ENCODE peak calls at places on chromosomes 7 and 10, in four cellular contexts. Z is IMR-90, K is K562, C is keratinocyte. E is an unnamed sample. For H3K9me1 and H3K4me1, the result is how much of the 10 kb centered on the place peaks cover.

GRCh38 chr7:128112781-128113221 is 81.6 kb upstream of the LRRC4 start:
- DNase-seq in Z (no peak), C (no peak), K (no peak), E (no peak)

GRCh38 chr10:24463683-24464426 is 254.9 kb downstream of the KIAA1217 start:
- DNase-seq in C (peak), Z (peak), K (no peak), E (peak)

GRCh38 chr7:544528-545221 is 25.0 kb upstream of the PDGFA start:
- DNase-seq in C (no peak), K (no peak), Z (no peak), E (no peak)

GRCh38 chr7:47292832-47293309 is 289.0 kb downstream of the TNS3 start:
- DNase-seq in C (no peak), Z (peak), K (no peak), E (no peak)

GRCh38 chr7:81499262-81500116 is 270.4 kb downstream of the HGF start:
- DNase-seq in C (no peak), Z (peak), K (peak), E (peak)

GRCh38 chr10:117364121-117364960 is 10.9 kb downstream of the PDZD8 start:
- DNase-seq in K (no peak), C (no peak), Z (peak), E (peak)

GRCh38 chr7:27115161-27116018 is 12.9 kb upstream of the HOXA2 start:
- DNase-seq in C (no peak), Z (peak), K (no peak), E (peak)

GRCh38 chr7:16136896-16137295 is 284.4 kb downstream of the CRPPA start:
- DNase-seq in C (no peak), Z (no peak), K (no peak), E (no peak)

GRCh38 chr10:127148066-127148932 is 48.1 kb downstream of the INSYN2A start:
- DNase-seq in C (peak), K (no peak), Z (peak), E (peak)

GRCh38 chr10:52216852-52217251 is 97.2 kb upstream of the DKK1 start:
- DNase-seq in Z (peak), C (no peak), K (no peak), E (peak)

GRCh38 chr10:75159519-75159918 is 48.1 kb downstream of the SAMD8 start:
- DNase-seq in K (no peak), Z (peak), C (no peak), E (no peak)

GRCh38 chr10:24469993-24470392 is 253.7 kb downstream of the ARHGAP21 start:
- DNase-seq in Z (no peak), K (no peak), C (no peak), E (no peak)

GRCh38 chr7:4052126-4052525 is 630.0 kb upstream of the FOXK1 start:
- DNase-seq in C (no peak), K (no peak), Z (no peak), E (no peak)

GRCh38 chr7:159128767-159129166 is 15.9 kb downstream of the VIPR2 start:
- DNase-seq in K (no peak), C (no peak), Z (no peak), E (no peak)

DNA sequence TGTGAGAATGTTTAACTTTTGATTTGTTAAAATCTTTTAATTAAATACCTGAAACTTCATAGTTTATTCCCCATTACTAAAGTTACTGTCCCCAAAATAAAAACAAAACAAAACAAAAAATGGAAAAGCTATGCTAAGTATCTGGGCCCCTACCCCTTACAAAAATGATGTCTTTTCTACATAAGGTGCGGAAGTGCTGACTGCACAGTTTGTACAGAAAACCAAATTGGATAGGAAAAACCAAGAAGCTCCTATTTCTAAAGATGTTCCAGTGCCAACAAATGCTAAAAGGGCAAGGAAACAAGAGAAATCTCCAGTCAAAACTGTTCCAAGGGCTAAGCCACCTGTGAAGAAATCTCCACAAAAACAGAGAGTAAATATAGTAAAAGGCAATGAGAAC is 50.5 kb downstream of the TASOR2 start:
- DNase-seq in Z (no peak), C (no peak), K (no peak), E (no peak)
- H3K9me1 ChIP-seq in Z (under half), C (under half), K (under half), E (under half)

GRCh38 chr7:2522780-2523433 is 3.3 kb downstream of the LFNG start:
- DNase-seq in C (peak), K (no peak), Z (no peak), E (no peak)

GRCh38 chr7:2523461-2523905 is 3.9 kb downstream of the LFNG start:
- DNase-seq in C (no peak), K (no peak), Z (no peak), E (no peak)

GRCh38 chr7:2525161-2525930 is 5.8 kb downstream of the LFNG start:
- DNase-seq in K (no peak), C (no peak), Z (no peak), E (no peak)

GRCh38 chr7:2524808-2525140 is 5.2 kb downstream of the LFNG start:
- DNase-seq in Z (no peak), C (no peak), K (no peak), E (no peak)

DNA sequence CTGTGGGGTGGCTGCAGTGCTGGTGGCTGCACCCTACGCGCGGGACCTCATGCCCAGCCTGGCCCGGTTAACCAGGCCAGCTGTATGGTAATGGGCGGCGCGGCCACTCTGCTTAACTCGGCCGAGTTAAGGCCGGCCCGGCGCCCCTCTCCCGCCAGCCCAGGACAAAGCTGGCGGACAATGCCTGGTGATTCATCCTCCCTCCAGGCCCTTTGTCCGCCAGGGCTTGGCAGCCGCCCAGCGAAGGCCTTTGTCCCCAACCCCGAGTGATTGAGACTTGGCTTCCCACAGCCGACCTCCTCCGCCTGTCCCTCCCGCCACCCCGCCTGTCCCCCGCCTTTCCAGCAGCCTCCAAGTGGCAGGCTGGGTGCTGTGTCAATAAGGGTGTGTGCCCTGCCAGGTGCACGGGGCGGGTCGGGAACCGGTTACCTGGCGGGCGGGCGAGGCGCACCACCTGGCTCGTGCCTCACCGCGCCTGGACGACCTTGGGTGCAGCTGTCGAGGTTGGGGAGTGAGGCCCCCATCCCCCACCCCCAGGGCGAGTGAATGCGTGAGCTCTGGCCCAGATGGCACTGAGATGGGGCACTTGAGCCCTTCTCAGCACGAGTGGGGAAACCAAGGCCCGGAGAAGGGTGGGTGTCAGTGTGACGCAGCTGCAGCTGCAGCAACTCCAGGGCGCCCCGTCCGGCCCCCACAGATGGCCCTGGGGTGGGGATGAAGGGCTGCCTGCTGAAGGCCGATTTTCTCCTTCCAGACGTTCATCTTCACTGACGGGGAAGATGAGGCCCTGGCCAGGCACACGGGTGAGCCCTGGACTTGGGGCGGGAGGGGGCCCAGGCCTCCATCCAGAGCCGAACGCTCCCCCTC is 4.6 kb downstream of the LFNG start:
- DNase-seq in Z (peak), C (no peak), K (peak), E (peak)
- H3K4me1 ChIP-seq in Z (under half), C (half or more), K (under half), E (under half)

GRCh38 chr7:151631968-151632749 is 112.5 kb upstream of the RHEB start:
- DNase-seq in Z (peak), C (no peak), K (peak), E (peak)

GRCh38 chr7:151631149-151631967 is 111.7 kb upstream of the RHEB start:
- DNase-seq in Z (no peak), K (no peak), C (no peak), E (peak)

GRCh38 chr7:151634643-151635042 is 114.9 kb upstream of the RHEB start:
- DNase-seq in Z (no peak), C (no peak), K (no peak), E (no peak)

GRCh38 chr7:151633516-151633812 is 113.8 kb upstream of the RHEB start:
- DNase-seq in C (no peak), K (no peak), Z (no peak), E (no peak)

GRCh38 chr7:151632750-151633515 is 113.2 kb upstream of the RHEB start:
- DNase-seq in Z (peak), C (no peak), K (peak), E (peak)
- H3K9me1 ChIP-seq in Z (under half), C (under half), K (under half), E (under half)

GRCh38 chr10:111525696-111526095 is 448.9 kb downstream of the ADRA2A start:
- DNase-seq in C (no peak), Z (no peak), K (no peak), E (no peak)

GRCh38 chr10:111523016-111523415 is 446.2 kb downstream of the ADRA2A start:
- DNase-seq in K (no peak), Z (no peak), C (no peak), E (no peak)

GRCh38 chr10:111524134-111524533 is 447.3 kb downstream of the ADRA2A start:
- DNase-seq in C (no peak), Z (no peak), K (no peak), E (no peak)

GRCh38 chr10:111522551-111522950 is 445.7 kb downstream of the ADRA2A start:
- DNase-seq in C (no peak), K (no peak), Z (no peak), E (no peak)

DNA sequence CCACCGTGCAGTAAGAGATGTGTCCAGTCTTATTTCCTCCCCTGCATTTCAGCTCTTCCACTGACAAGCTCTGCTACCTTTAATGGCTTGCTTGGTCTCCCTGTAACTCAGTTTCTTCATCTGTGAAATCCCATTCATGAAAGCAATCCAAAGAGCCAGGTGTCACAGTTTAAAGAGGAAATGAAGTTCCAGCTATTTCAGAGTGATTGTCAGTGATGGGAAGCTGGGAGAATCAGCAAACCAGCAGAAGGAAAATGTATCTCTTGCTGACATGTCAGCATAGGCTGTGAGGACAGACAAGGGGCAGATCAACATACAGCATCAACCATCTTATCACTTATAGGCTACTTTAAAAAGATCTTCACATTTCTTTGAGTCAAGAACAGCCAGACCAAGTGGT is 445.3 kb downstream of the ADRA2A start:
- DNase-seq in C (no peak), Z (no peak), K (no peak), E (no peak)
- H3K4me1 ChIP-seq in C (under half), Z (under half), K (under half), E (under half)

DNA sequence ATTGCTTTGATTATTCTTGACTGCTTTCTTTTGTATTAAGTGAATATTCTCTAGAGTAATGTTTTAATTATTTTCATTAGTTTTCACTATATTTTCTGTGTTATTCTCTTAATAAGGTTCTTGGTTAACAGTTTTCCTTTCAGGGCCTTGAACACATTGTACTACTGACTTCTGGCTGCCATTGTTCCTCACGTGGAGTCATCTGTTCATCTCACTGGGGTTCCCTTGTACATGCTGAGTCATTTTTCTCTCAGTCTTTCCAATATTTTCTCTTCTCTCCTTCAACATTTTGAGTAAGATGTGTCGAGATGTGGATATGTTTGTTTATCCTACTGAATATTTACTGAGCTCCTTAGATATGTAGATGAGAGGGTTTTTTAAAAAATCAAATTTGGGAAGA is 400.7 kb downstream of the TCERG1L start:
- DNase-seq in C (no peak), Z (no peak), K (no peak), E (no peak)
- H3K9me1 ChIP-seq in C (under half), Z (under half), K (under half), E (under half)